ENCODE peak calls at places on chromosomes 16 and 17, in five cellular contexts. A is SK-N-SH, N is uterus, J is HCT116, F is brain microvascular endothelial cell. E is an unnamed sample.

GRCh38 chr17:77143306-77143705 is 2.5 kb downstream of the SEC14L1 start:
- DNase-seq in A (no peak), N (no peak), J (no peak), F (no peak), E (no peak)

GRCh38 chr16:23840310-23840709 is 4.5 kb downstream of the PRKCB start:
- DNase-seq in A (no peak), N (no peak), J (no peak), F (no peak), E (no peak)

GRCh38 chr17:59451706-59452105 is 113.7 kb upstream of the DHX40 start:
- DNase-seq in A (no peak), N (no peak), J (no peak), F (peak; percentile 42), E (no peak)

GRCh38 chr17:43170140-43170765 is 761 bp upstream of the NBR1 start:
- DNase-seq in A (peak; percentile 88), N (peak; percentile 93), J (peak; percentile 96), F (peak; percentile 97), E (peak; percentile 82)

GRCh38 chr16:81487301-81487720 is 42.7 kb downstream of the CMIP start:
- DNase-seq in A (no peak), N (no peak), J (no peak), F (no peak), E (no peak)

GRCh38 chr17:4249452-4250029 is 14.2 kb downstream of the ANKFY1 start:
- DNase-seq in A (peak; percentile 58), N (no peak), J (no peak), F (peak; percentile 7), E (no peak)

GRCh38 chr17:40542562-40543411 is 22.5 kb downstream of the CCR7 start:
- DNase-seq in A (peak; percentile 88), N (peak; percentile 97), J (no peak), F (peak; percentile 98), E (no peak)

GRCh38 chr17:59093702-59094231 is 12.9 kb downstream of the TRIM37 start:
- DNase-seq in A (no peak), N (peak; percentile 50), J (no peak), F (peak; percentile 99), E (no peak)

GRCh38 chr16:3578610-3579551 is 1.7 kb upstream of the NLRC3 start:
- DNase-seq in A (no peak), N (no peak), J (no peak), F (no peak), E (no peak)

GRCh38 chr17:30506423-30506822 is 29.2 kb downstream of the GOSR1 start:
- DNase-seq in A (no peak), N (no peak), J (no peak), F (no peak), E (no peak)

GRCh38 chr17:3913531-3914318 is 2.5 kb downstream of the P2RX1 start:
- DNase-seq in A (peak; percentile 91), N (peak; percentile 70), J (peak; percentile 54), F (peak; percentile 76), E (peak; percentile 68)

GRCh38 chr17:9974460-9975381 is 69.7 kb upstream of the RCVRN start:
- DNase-seq in A (no peak), N (no peak), J (no peak), F (no peak), E (no peak)

GRCh38 chr17:60941028-60941427 is 263.4 kb downstream of the BCAS3 start:
- DNase-seq in A (no peak), N (peak; percentile 45), J (no peak), F (peak; percentile 89), E (no peak)

GRCh38 chr16:56424791-56425438 is 430 bp downstream of the AMFR start:
- DNase-seq in A (peak; percentile 77), N (peak; percentile 36), J (no peak), F (no peak), E (no peak)

GRCh38 chr17:2363318-2363717 is 26.0 kb downstream of the SGSM2 start:
- DNase-seq in A (no peak), N (no peak), J (no peak), F (no peak), E (no peak)

GRCh38 chr17:35731239-35731931 is at the start of gene RASL10B:
- DNase-seq in A (peak; percentile 93), N (peak; percentile 55), J (no peak), F (peak; percentile 29), E (no peak)

GRCh38 chr17:31446195-31446967 is 54.9 kb downstream of the RAB11FIP4 start:
- DNase-seq in A (no peak), N (no peak), J (no peak), F (no peak), E (no peak)

GRCh38 chr17:75152971-75153853 is 1.1 kb downstream of the JPT1 start:
- DNase-seq in A (peak; percentile 72), N (no peak), J (no peak), F (no peak), E (no peak)

GRCh38 chr16:19644877-19645276 is 73.2 kb downstream of the KNOP1 start:
- DNase-seq in A (peak; percentile 25), N (peak; percentile 63), J (no peak), F (no peak), E (no peak)

GRCh38 chr16:89067677-89068076 is 26.0 kb upstream of the ACSF3 start:
- DNase-seq in A (peak; percentile 61), N (no peak), J (no peak), F (no peak), E (no peak)

GRCh38 chr17:550041-550398 is 164.6 kb downstream of the VPS53 start:
- DNase-seq in A (no peak), N (no peak), J (no peak), F (no peak), E (no peak)

GRCh38 chr17:80254396-80255241 is 6.0 kb upstream of the RNF213 start:
- DNase-seq in A (peak; percentile 41), N (no peak), J (peak; percentile 82), F (peak; percentile 82), E (no peak)

GRCh38 chr17:59155439-59156177 is at the start of gene PRR11:
- DNase-seq in A (peak; percentile 90), N (no peak), J (peak; percentile 100), F (peak; percentile 100), E (peak; percentile 98)

GRCh38 chr16:87851601-87852000 is 17.7 kb downstream of the SLC7A5 start:
- DNase-seq in A (no peak), N (no peak), J (no peak), F (no peak), E (no peak)

DNA sequence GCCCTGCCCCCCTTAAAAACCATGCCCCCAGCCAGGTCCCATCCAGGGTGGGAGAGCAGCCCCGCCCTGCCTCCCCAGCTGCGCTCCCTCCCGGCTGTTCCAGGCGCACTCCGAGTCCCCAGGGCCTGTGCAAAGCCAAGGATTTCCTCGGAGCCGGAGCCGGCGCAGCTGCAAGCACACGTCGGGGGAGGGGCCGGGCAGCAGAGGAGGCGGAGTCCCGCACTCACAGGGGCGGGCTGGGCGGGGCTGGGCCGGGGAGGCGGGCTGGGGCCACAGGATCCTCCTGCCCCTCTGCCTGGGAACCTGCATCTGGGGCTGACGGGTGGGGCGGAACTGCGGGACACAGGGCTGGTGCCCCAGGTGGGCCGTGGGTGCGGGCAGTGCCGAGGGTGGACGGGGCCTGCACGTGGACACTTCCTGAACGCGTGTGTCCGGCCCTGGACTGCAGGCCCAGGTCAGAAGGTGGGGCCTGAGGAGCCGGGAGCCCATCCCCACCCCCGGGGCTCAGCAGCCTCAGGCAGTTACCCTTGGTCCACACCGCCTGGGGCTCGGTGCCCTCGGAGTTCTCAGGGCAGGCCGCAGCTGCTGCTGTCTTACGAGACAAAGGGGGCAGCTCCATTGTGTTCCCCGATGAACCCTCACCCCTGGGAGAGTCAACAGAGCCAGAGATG is 24.0 kb upstream of the SSTR5 start:
- DNase-seq in A (peak; percentile 69), N (no peak), J (no peak), F (peak; percentile 27), E (no peak)
- H3K27me3 ChIP-seq in A (peaks cover 55% of the 10 kb centered on the region), N (peaks cover 9% of the 10 kb centered on the region), J (no peaks in the 10 kb centered on the region), F (peaks cover 2% of the 10 kb centered on the region), E (no peaks in the 10 kb centered on the region)

GRCh38 chr17:78767806-78768205 is 14.3 kb downstream of the CYTH1 start:
- DNase-seq in A (no peak), N (no peak), J (no peak), F (no peak), E (no peak)

GRCh38 chr17:78764871-78765270 is 17.2 kb downstream of the CYTH1 start:
- DNase-seq in A (no peak), N (no peak), J (no peak), F (no peak), E (no peak)

GRCh38 chr17:78766225-78766624 is 15.8 kb downstream of the CYTH1 start:
- DNase-seq in A (no peak), N (no peak), J (no peak), F (no peak), E (no peak)

GRCh38 chr17:78766743-78767294 is 15.3 kb downstream of the CYTH1 start:
- DNase-seq in A (no peak), N (no peak), J (no peak), F (no peak), E (no peak)

DNA sequence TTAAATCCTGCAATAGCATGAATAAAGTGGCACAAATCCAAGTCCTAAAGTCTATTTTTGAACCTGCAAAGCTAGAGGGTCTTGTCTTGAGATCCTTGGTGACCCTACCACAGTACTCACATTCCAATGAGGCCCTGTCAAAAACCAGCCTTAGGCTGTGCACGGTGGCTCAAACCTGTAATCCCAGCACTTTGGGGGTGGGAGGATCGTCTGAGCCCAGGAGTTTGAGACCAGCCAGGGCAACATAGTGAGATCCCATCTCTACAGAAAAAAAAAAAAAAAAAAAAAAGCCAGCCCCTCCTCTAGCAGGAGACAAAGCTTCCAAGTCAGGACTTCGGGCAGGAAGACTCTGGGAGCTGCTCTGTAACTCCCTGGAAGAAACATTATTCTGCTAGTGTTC is 16.3 kb downstream of the CYTH1 start:
- DNase-seq in A (no peak), N (no peak), J (no peak), F (no peak), E (no peak)
- H3K4me3 ChIP-seq in A (no peak overlapping the region), N (no peak overlapping the region), J (no peak overlapping the region), F (no peak overlapping the region), E (no peak overlapping the region)

GRCh38 chr17:49436174-49436573 is 21.5 kb upstream of the PHB1 start:
- DNase-seq in A (no peak), N (no peak), J (no peak), F (no peak), E (no peak)

GRCh38 chr17:49434821-49435581 is 20.3 kb upstream of the PHB1 start:
- DNase-seq in A (peak; percentile 92), N (peak; percentile 39), J (peak; percentile 74), F (peak; percentile 55), E (peak; percentile 60)

GRCh38 chr17:49437696-49438438 is 23.2 kb upstream of the PHB1 start:
- DNase-seq in A (no peak), N (no peak), J (no peak), F (no peak), E (no peak)

GRCh38 chr17:49433000-49433694 is 18.5 kb upstream of the PHB1 start:
- DNase-seq in A (no peak), N (no peak), J (no peak), F (no peak), E (no peak)

DNA sequence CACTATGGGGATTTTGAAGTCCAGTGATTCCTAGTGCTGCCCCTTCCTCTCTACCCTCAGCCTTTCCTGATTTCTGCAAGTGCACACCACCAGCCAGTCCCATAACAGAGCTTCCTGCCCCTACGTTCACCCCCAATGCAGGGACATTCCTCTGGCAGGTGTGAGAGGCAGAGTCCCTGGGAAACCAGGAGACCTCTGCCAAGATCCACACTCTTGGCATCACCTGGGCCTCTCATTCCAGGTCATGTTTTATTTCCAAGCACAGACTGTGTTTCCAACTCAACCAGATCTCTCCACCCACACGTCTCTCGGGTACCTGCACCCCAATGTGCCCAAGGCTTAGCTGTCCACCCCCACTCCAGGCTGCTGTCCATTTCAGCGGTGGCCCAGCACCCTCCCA is 20.9 kb upstream of the PHB1 start:
- DNase-seq in A (peak; percentile 37), N (no peak), J (no peak), F (no peak), E (no peak)
- H3K27me3 ChIP-seq in A (peaks cover 16% of the 10 kb centered on the region), N (no peaks in the 10 kb centered on the region), J (peaks cover 14% of the 10 kb centered on the region), F (peaks cover 14% of the 10 kb centered on the region), E (no peaks in the 10 kb centered on the region)

GRCh38 chr16:9109255-9109654 is 17.8 kb downstream of the HAPSTR1 start:
- DNase-seq in A (no peak), N (no peak), J (no peak), F (no peak), E (no peak)
- H3K4me3 ChIP-seq in A (no peak overlapping the region), N (no peak overlapping the region), J (no peak overlapping the region), F (no peak overlapping the region), E (no peak overlapping the region)